ENCODE peak calls at places on chromosomes 4 and X, in nine cellular contexts. Y is upper lobe of left lung; U is cardiac muscle cell; F is T-helper 1 cell; V is T47D; R is left colon; S is activated CD4-positive, alpha-beta T cell treated with anti-CD3 and anti-CD28 coated beads, Interleukin-2, amount 50 U/mL, for 1 hour; T is RCC 7860; H is HAP-1. M is an unnamed sample.

GRCh38 chrX:110384490-110384889 is 25.8 kb downstream of the RTL9 start:
- DNase-seq in Y (no peak), U (no peak), F (no peak), V (no peak), R (no peak), S (no peak), T (peak), H (no peak), M (no peak)

GRCh38 chr4:112060212-112060611 is 85.0 kb upstream of the FAM241A start:
- DNase-seq in Y (no peak), U (peak), F (no peak), V (peak), R (no peak), S (no peak), T (no peak), H (peak), M (no peak)

GRCh38 chrX:1323315-1323714 is 13.3 kb upstream of the IL3RA start:
- DNase-seq in Y (peak), U (no peak), F (peak), V (peak), R (peak), S (peak), T (peak), H (peak), M (peak)

GRCh38 chrX:24426340-24426913 is 38.7 kb upstream of the PDK3 start:
- DNase-seq in Y (no peak), U (peak), F (no peak), V (peak), R (no peak), S (no peak), T (no peak), H (no peak), M (no peak)

GRCh38 chr4:82043081-82043808 is 330.5 kb downstream of the HNRNPD start:
- DNase-seq in Y (peak), U (peak), F (no peak), V (no peak), R (peak), S (no peak), T (no peak), H (peak), M (no peak)

GRCh38 chr4:53233396-53233795 is 132.5 kb downstream of the SCFD2 start:
- DNase-seq in Y (no peak), U (peak), F (no peak), V (no peak), R (no peak), S (no peak), T (no peak), H (no peak), M (no peak)

GRCh38 chrX:136635235-136635634 is 12.7 kb upstream of the CD40LG start:
- DNase-seq in Y (no peak), U (no peak), F (no peak), V (no peak), R (no peak), S (no peak), T (no peak), H (no peak), M (no peak)

GRCh38 chrX:8743126-8743732 is 11.3 kb upstream of the ANOS1 start:
- DNase-seq in Y (peak), U (peak), F (peak), V (peak), R (no peak), S (peak), T (no peak), H (peak), M (peak)

GRCh38 chr4:128810331-128810870 is 901 bp downstream of the JADE1 start:
- DNase-seq in Y (peak), U (peak), F (peak), V (peak), R (peak), S (no peak), T (peak), H (peak), M (peak)

GRCh38 chr4:182254381-182254780 is 11.2 kb downstream of the TENM3 start:
- DNase-seq in Y (no peak), U (no peak), F (no peak), V (no peak), R (no peak), S (no peak), T (no peak), H (no peak), M (no peak)

GRCh38 chr4:67929447-67929846 is 33.8 kb downstream of the TMPRSS11A start:
- DNase-seq in Y (no peak), U (no peak), F (no peak), V (no peak), R (no peak), S (no peak), T (peak), H (no peak), M (no peak)

GRCh38 chrX:35561985-35562384 is 236.2 kb upstream of the MAGEB16 start:
- DNase-seq in Y (no peak), U (no peak), F (no peak), V (no peak), R (no peak), S (no peak), T (no peak), H (no peak), M (no peak)

GRCh38 chr4:114879916-114880315 is 233.5 kb downstream of the NDST4 start:
- DNase-seq in Y (no peak), U (no peak), F (no peak), V (no peak), R (no peak), S (no peak), T (no peak), H (no peak), M (no peak)

GRCh38 chr4:1683371-1683902 is 676 bp downstream of the FAM53A start:
- DNase-seq in Y (no peak), U (peak), F (peak), V (peak), R (no peak), S (peak), T (peak), H (no peak), M (peak)

GRCh38 chr4:48370260-48371134 is 29.2 kb downstream of the SLAIN2 start:
- DNase-seq in Y (no peak), U (no peak), F (no peak), V (no peak), R (no peak), S (no peak), T (no peak), H (no peak), M (no peak)

GRCh38 chr4:154184238-154184637 is 307.4 kb downstream of the DCHS2 start:
- DNase-seq in Y (no peak), U (no peak), F (no peak), V (no peak), R (no peak), S (no peak), T (no peak), H (no peak), M (no peak)

GRCh38 chrX:66046612-66047235 is 6.8 kb upstream of the VSIG4 start:
- DNase-seq in Y (no peak), U (no peak), F (no peak), V (no peak), R (no peak), S (no peak), T (no peak), H (no peak), M (no peak)

GRCh38 chr4:56668267-56668666 is 12.8 kb downstream of the HOPX start:
- DNase-seq in Y (no peak), U (peak), F (no peak), V (peak), R (no peak), S (no peak), T (no peak), H (no peak), M (no peak)

GRCh38 chr4:15238720-15239119 is 189.1 kb upstream of the C1QTNF7 start:
- DNase-seq in Y (peak), U (peak), F (no peak), V (peak), R (no peak), S (peak), T (peak), H (peak), M (peak)

GRCh38 chr4:73698217-73698616 is 42.2 kb upstream of the CXCL8 start:
- DNase-seq in Y (no peak), U (peak), F (no peak), V (no peak), R (no peak), S (no peak), T (peak), H (no peak), M (peak)

GRCh38 chr4:180641495-180641894 is 1601.7 kb upstream of the TENM3 start:
- DNase-seq in Y (no peak), U (no peak), F (no peak), V (peak), R (no peak), S (no peak), T (no peak), H (no peak), M (no peak)